ENCODE peak calls at places on chromosomes 7 and 10, in seven cellular contexts. P, X, Q, Y, D, L and R are unnamed samples.

GRCh38 chr10:98038333-98038732 is 7.9 kb upstream of the CRTAC1 start:
- DNase-seq in Q (no peak), P (no peak), D (no peak), Y (no peak), X (no peak), L (no peak), R (peak; percentile 63)

GRCh38 chr10:117463545-117463920 is 79.0 kb upstream of the EMX2 start:
- DNase-seq in X (no peak), Y (no peak), L (no peak), P (no peak), Q (no peak), D (no peak), R (no peak)

GRCh38 chr7:130208511-130208910 is 851 bp downstream of the SSMEM1 start:
- DNase-seq in L (no peak), Y (no peak), P (no peak), D (no peak), Q (no peak), X (no peak), R (no peak)

GRCh38 chr10:114485695-114486400 is 81.5 kb upstream of the AFAP1L2 start:
- DNase-seq in Y (no peak), D (no peak), P (no peak), Q (no peak), L (no peak), X (no peak), R (no peak)

GRCh38 chr10:109866995-109867635 is 56.2 kb downstream of the XPNPEP1 start:
- DNase-seq in L (no peak), X (no peak), Q (no peak), D (no peak), Y (no peak), P (no peak), R (no peak)

GRCh38 chr7:117195361-117195760 is 127.5 kb downstream of the WNT2 start:
- DNase-seq in Y (no peak), L (no peak), Q (no peak), X (no peak), P (no peak), D (no peak), R (no peak)

GRCh38 chr10:79984851-79985250 is 35.9 kb upstream of the SFTPD start:
- DNase-seq in P (peak; percentile 8), X (no peak), Q (no peak), Y (no peak), L (peak; percentile 20), D (no peak), R (peak; percentile 75)

GRCh38 chr10:33746878-33747277 is 412.4 kb upstream of the NRP1 start:
- DNase-seq in Q (no peak), X (no peak), P (no peak), Y (no peak), D (no peak), L (no peak), R (no peak)

GRCh38 chr10:14016011-14016536 is 314.6 kb downstream of the FRMD4A start:
- DNase-seq in L (no peak), D (peak; percentile 28), X (no peak), Y (no peak), Q (peak; percentile 77), P (peak; percentile 40), R (peak; percentile 55)

GRCh38 chr7:80078159-80078731 is 56.4 kb upstream of the GNAI1 start:
- DNase-seq in X (no peak), P (no peak), D (no peak), Y (no peak), L (no peak), Q (no peak), R (no peak)

GRCh38 chr7:26549281-26549943 is 257.8 kb downstream of the SNX10 start:
- DNase-seq in X (no peak), P (no peak), Y (no peak), Q (no peak), D (no peak), L (no peak), R (peak; percentile 42)

GRCh38 chr7:94908204-94909022 is 1.0 kb downstream of the PPP1R9A start:
- DNase-seq in X (no peak), Y (no peak), L (peak; percentile 57), P (peak; percentile 29), D (no peak), Q (peak; percentile 72), R (peak; percentile 69)

GRCh38 chr10:115432188-115432819 is 339.1 kb downstream of the ATRNL1 start:
- DNase-seq in L (peak; percentile 29), D (no peak), Q (no peak), P (no peak), X (no peak), Y (no peak), R (no peak)

GRCh38 chr7:49346200-49346899 is 422.0 kb downstream of the CDC14C start:
- DNase-seq in L (no peak), P (no peak), X (no peak), D (no peak), Y (no peak), Q (no peak), R (no peak)

GRCh38 chr7:17528636-17529035 is 230.2 kb downstream of the AHR start:
- DNase-seq in X (no peak), D (no peak), Q (no peak), P (no peak), Y (no peak), L (no peak), R (no peak)

GRCh38 chr7:86978804-86979506 is 80.5 kb downstream of the ELAPOR2 start:
- DNase-seq in Y (no peak), P (no peak), D (no peak), L (no peak), Q (no peak), X (peak; percentile 33), R (no peak)

GRCh38 chr7:13947535-13947934 is 41.9 kb downstream of the ETV1 start:
- DNase-seq in X (no peak), Q (no peak), Y (no peak), L (no peak), P (no peak), D (no peak), R (no peak)

GRCh38 chr7:151104411-151105235 is 18.3 kb downstream of the AGAP3 start:
- DNase-seq in X (no peak), L (no peak), Y (no peak), D (no peak), Q (no peak), P (no peak), R (no peak)

GRCh38 chr10:69123306-69123746 is 652 bp upstream of the VPS26A start:
- DNase-seq in D (no peak), L (peak; percentile 77), Q (no peak), P (peak; percentile 65), X (no peak), Y (peak; percentile 81), R (peak; percentile 52)

GRCh38 chr10:124547651-124548168 is 86.1 kb downstream of the LHPP start:
- DNase-seq in Q (no peak), Y (peak; percentile 68), D (no peak), L (no peak), P (no peak), X (no peak), R (peak; percentile 65)

GRCh38 chr7:140656548-140657515 is 15.9 kb upstream of the ADCK2 start:
- DNase-seq in P (peak; percentile 81), Y (no peak), Q (peak; percentile 82), L (no peak), X (no peak), D (no peak), R (no peak)

GRCh38 chr7:86760236-86760635 is 116.5 kb downstream of the GRM3 start:
- DNase-seq in P (no peak), Y (no peak), D (no peak), X (no peak), L (no peak), Q (no peak), R (no peak)

GRCh38 chr7:19991936-19992335 is 218.5 kb upstream of the TMEM196 start:
- DNase-seq in X (no peak), Q (no peak), L (no peak), Y (no peak), P (no peak), D (no peak), R (no peak)

GRCh38 chr10:49690673-49691356 is 11.4 kb downstream of the C10orf53 start:
- DNase-seq in L (no peak), X (no peak), Y (no peak), Q (no peak), D (no peak), P (no peak), R (no peak)

GRCh38 chr7:30869794-30870491 is 41.7 kb upstream of the AQP1 start:
- DNase-seq in Y (no peak), D (no peak), Q (no peak), P (no peak), L (no peak), X (no peak), R (no peak)
- TF ChIP-seq EP300 in Y (no peak), D (no peak), Q (no peak), P (no peak), L (no peak), X (no peak), R (peak; percentile 14)

DNA sequence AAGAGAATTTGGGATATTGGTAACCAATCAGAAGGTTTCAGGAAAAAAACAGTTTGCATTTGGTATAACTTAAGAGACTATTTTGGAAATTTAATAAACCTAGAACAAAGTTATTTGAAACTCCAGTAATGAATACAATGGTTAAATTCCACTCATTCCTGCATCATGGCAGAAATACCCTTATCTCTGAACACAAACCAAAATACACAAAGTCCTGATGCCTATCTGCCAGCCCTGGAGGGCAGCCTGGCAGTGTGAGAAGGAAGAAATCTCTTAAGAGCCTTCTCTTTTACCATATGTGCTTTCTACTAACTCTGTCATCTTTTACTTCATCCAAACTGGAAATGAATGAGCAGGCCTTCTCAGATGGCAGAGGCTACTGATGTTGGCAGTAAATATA is 147.1 kb upstream of the LYZL1 start:
- DNase-seq in L (peak; percentile 64), D (no peak), Q (no peak), P (no peak), X (no peak), Y (no peak), R (no peak)
- TF ChIP-seq EP300 in L (no peak), D (no peak), Q (no peak), P (no peak), X (no peak), Y (no peak), R (no peak)

GRCh38 chr10:56346845-56347415 is 14.1 kb downstream of the ZWINT start:
- DNase-seq in Y (no peak), X (no peak), D (no peak), P (no peak), Q (no peak), L (no peak), R (no peak)

DNA sequence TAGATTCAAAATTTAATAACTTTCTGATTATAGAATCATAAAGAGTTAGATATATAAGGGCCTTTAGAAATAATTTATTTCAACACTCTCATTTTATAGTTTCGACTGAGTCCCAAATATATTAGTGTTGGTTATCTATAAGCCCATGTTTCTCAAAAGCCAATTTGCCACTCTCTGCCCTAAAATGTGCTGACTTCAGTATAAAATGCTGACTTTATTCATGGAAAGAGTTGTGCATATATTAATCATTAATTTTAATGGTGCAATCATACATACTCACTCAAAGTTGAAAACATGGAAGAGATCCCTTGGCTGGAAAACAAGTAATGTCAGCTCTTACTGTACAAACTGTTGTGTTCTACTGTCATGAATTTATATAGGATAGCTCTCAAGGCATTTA is 19.4 kb downstream of the ZWINT start:
- DNase-seq in Q (no peak), P (no peak), D (no peak), Y (no peak), L (no peak), X (no peak), R (no peak)
- TF ChIP-seq EP300 in Q (no peak), P (no peak), D (no peak), Y (no peak), L (no peak), X (no peak), R (no peak)

DNA sequence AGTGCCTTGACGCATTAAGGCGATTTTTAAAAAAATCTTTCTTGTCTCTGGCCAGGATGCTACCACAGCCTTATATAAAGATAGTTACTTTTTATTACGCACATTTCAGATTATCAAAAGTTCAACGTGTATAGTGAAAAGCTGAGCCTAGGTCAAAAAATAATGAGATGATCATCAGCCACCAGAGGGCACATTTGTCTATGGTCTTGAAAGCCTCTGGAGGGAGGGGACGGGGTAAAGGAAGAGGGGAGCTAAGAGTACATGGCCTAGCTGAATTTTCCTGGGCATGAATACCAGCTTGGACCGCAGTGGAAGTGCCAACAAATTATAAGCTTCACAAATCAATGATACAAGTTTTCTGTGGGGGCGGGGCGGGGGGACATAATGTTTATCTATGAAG is 285.9 kb upstream of the SMIM30 start:
- DNase-seq in Y (peak; percentile 51), Q (no peak), L (peak; percentile 9), D (no peak), X (no peak), P (no peak), R (no peak)
- TF ChIP-seq EP300 in Y (no peak), Q (no peak), L (no peak), D (no peak), X (no peak), P (no peak), R (no peak)